ENCODE peak calls at places on chromosome 14, in six cellular contexts. I is suprapubic skin, X is Calu3, R is spleen, W is WERI-Rb-1, M is endothelial cell. P is an unnamed sample.

GRCh38 chr14:69055125-69055524 is 76.0 kb upstream of the ACTN1 start:
- DNase-seq in I (no peak), X (no peak), R (no peak), W (no peak), M (no peak), P (no peak)

GRCh38 chr14:51860164-51860835 is at the start of gene GNG2:
- DNase-seq in I (peak; percentile 92), X (peak; percentile 21), R (peak; percentile 96), W (peak; percentile 60), M (peak; percentile 76), P (peak; percentile 96)

GRCh38 chr14:106530423-106531107 is 1004.2 kb downstream of the TMEM121 start:
- DNase-seq in I (no peak), X (no peak), R (no peak), W (peak; percentile 10), M (no peak), P (no peak)

GRCh38 chr14:65872536-65872935 is 460.0 kb downstream of the FUT8 start:
- DNase-seq in I (no peak), X (no peak), R (no peak), W (no peak), M (no peak), P (no peak)

GRCh38 chr14:91405241-91405721 is 12.3 kb downstream of the CCDC88C start:
- DNase-seq in I (no peak), X (no peak), R (peak; percentile 74), W (no peak), M (no peak), P (no peak)

GRCh38 chr14:67577909-67578749 is 21.9 kb downstream of the PIGH start:
- DNase-seq in I (peak; percentile 69), X (no peak), R (peak; percentile 69), W (no peak), M (no peak), P (no peak)

GRCh38 chr14:44700184-44700583 is 193.1 kb upstream of the FSCB start:
- DNase-seq in I (no peak), X (no peak), R (no peak), W (no peak), M (no peak), P (no peak)

GRCh38 chr14:30553311-30553989 is 5.5 kb upstream of the G2E3 start:
- DNase-seq in I (no peak), X (no peak), R (no peak), W (no peak), M (no peak), P (no peak)

GRCh38 chr14:102335163-102335562 is 15.6 kb downstream of the ZNF839 start:
- DNase-seq in I (no peak), X (no peak), R (peak; percentile 60), W (no peak), M (no peak), P (no peak)

GRCh38 chr14:21846227-21846885 is 172.7 kb upstream of the OR4E1 start:
- DNase-seq in I (no peak), X (peak; percentile 66), R (peak; percentile 82), W (peak; percentile 22), M (peak; percentile 66), P (no peak)

GRCh38 chr14:22536853-22537338 is 52.1 kb downstream of the DAD1 start:
- DNase-seq in I (no peak), X (peak; percentile 78), R (no peak), W (no peak), M (no peak), P (peak; percentile 78)

GRCh38 chr14:63632932-63633514 is 8.6 kb downstream of the WDR89 start:
- DNase-seq in I (no peak), X (no peak), R (no peak), W (no peak), M (no peak), P (no peak)
- TF ChIP-seq CTCF in I (peak; percentile 26), X (peak; percentile 24), R (peak; percentile 56), W (peak; percentile 8), M (peak; percentile 56), P (peak; percentile 34)

DNA sequence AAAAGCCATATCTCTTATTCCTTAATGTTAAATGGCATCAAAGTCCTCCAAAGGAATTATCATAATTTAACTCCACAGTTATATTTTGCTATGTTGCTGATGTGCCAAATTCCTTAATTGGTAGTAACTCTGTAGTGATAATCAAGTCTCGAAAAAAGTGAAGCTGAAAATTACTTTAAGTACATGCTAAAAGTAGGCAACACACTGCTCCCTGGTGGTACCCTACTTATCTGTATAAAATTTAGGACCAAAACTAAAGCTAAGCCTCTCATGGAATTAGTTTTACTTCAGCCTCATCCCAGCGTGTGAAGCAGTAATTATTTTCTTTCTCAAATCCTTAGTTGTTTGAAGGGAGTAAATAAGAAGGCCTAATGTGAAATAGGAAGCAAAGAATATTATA is 132.8 kb downstream of the TTLL5 start:
- DNase-seq in I (no peak), X (no peak), R (no peak), W (no peak), M (no peak), P (no peak)
- TF ChIP-seq CTCF in I (no peak), X (no peak), R (no peak), W (no peak), M (no peak), P (no peak)

GRCh38 chr14:34874386-34875030 is 652 bp downstream of the BAZ1A start:
- DNase-seq in I (peak; percentile 82), X (peak; percentile 42), R (peak; percentile 94), W (peak; percentile 53), M (peak; percentile 64), P (peak; percentile 88)
- TF ChIP-seq CTCF in I (no peak), X (no peak), R (no peak), W (no peak), M (no peak), P (no peak)

GRCh38 chr14:20830831-20831230 is 28.2 kb upstream of the RNASE1 start:
- DNase-seq in I (no peak), X (no peak), R (no peak), W (no peak), M (no peak), P (no peak)

GRCh38 chr14:20841096-20841495 is 38.5 kb upstream of the RNASE1 start:
- DNase-seq in I (no peak), X (no peak), R (no peak), W (no peak), M (no peak), P (no peak)

GRCh38 chr14:20834899-20835298 is 32.3 kb upstream of the RNASE1 start:
- DNase-seq in I (no peak), X (no peak), R (no peak), W (no peak), M (no peak), P (no peak)

DNA sequence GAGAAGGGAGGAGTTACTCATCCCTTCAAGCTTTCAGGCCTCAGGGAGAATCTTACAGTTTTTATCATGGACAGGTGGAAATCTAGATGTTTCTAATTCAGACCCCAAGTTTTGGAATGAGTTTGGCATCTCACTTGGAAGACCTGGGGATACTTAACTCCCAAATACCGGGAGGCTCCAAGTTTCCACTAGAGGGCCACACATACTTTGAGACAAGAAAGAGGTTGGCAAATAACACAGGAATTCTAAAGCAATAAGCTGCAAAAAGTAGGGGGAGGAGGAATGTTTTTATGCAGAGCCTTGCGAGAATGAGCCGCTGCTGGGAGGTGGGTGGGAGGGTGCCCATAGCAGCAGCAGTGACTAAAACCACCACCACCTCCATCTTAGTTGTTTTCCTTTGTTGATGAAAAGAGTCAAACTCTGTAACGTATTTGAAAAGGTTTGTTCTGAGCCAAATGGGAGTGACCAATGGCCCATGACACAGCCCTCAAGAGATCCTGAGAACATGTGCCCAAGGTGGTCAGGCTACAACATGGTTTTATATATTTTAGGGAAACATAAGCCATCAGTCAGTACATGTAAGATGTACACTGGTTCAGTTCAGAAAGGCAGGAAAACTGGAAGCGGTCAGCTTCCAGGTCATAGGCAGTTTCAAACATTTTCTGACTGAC is 34.2 kb upstream of the RNASE1 start:
- DNase-seq in I (no peak), X (peak; percentile 22), R (no peak), W (no peak), M (no peak), P (no peak)
- TF ChIP-seq CTCF in I (peak; percentile 15), X (no peak), R (peak; percentile 48), W (no peak), M (peak; percentile 63), P (peak; percentile 36)

GRCh38 chr14:33404054-33404453 is 465.4 kb downstream of the NPAS3 start:
- DNase-seq in I (no peak), X (no peak), R (no peak), W (no peak), M (no peak), P (no peak)
- TF ChIP-seq CTCF in I (no peak), X (no peak), R (no peak), W (no peak), M (no peak), P (no peak)

DNA sequence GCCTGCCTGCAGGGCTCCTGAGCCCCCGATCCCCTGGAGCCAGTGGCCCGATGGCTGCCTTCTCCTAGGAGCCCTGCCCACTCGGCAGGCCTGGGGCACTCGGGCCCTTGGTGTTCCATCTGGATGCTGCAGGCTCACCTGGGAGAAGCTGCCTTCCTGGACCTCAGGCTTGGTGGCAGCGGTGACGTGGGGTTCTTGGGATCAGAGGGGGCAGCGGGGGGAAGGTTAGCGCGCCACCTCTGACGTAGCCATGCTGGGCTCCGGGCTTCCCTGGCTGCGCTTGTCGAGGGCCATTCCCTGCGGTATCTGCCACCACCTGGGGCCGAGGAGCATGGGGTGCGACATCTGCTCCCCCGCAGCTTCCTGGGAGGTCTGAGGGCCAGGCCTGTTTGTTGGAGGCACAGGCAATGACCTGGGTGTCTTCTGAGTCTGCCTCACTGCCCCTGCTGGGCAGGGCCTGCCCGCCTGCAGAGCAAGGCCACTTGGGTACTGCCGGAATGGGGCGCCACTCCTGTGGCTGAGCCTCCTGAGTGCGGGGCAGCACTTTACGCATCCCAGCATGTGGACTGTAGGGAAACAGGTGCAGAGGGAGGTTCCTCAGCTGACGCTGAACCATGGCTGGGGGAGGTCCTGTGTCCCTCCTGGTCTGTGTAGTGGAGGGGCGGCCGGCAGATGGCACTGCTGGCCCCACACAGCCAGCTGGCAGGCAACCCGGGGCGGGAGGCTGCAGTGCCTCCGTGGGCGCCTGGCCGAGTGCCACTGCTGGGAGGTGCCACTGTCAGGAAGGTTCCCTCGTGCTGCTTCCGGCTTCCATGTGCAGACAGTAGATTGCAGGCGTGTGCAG is 20.3 kb downstream of the MTA1 start:
- DNase-seq in I (no peak), X (no peak), R (no peak), W (peak; percentile 38), M (no peak), P (peak; percentile 57)
- TF ChIP-seq CTCF in I (no peak), X (no peak), R (no peak), W (peak; percentile 38), M (no peak), P (no peak)

P was measured in kidney.